ENCODE peak calls at places on chromosomes 1 and 21, in four cellular contexts. K is testis, S is heart left ventricle, B is suprapubic skin. E is an unnamed sample.

GRCh38 chr21:26169061-26169610 is 1.4 kb downstream of the APP start:
- DNase-seq in K (peak; percentile 80), S (peak; percentile 46), B (peak; percentile 62), E (peak; percentile 51)

GRCh38 chr1:179794669-179795068 is 51.6 kb downstream of the FAM163A start:
- DNase-seq in K (peak; percentile 30), S (no peak), B (no peak), E (no peak)

GRCh38 chr1:228366062-228366850 is 40.4 kb downstream of the TRIM11 start:
- DNase-seq in K (no peak), S (no peak), B (no peak), E (no peak)

GRCh38 chr1:23370744-23371710 is 1.4 kb upstream of the ZNF436 start:
- DNase-seq in K (peak; percentile 35), S (peak; percentile 47), B (no peak), E (no peak)

GRCh38 chr1:224447251-224447650 is 12.7 kb upstream of the WDR26 start:
- DNase-seq in K (no peak), S (no peak), B (peak; percentile 78), E (no peak)

GRCh38 chr21:41360072-41360821 is 1.6 kb upstream of the MX2 start:
- DNase-seq in K (no peak), S (peak; percentile 47), B (peak; percentile 87), E (peak; percentile 79)

GRCh38 chr1:51898090-51898734 is 19.7 kb upstream of the NRDC start:
- DNase-seq in K (no peak), S (no peak), B (no peak), E (no peak)

GRCh38 chr21:14737922-14738321 is 191.8 kb upstream of the SAMSN1 start:
- DNase-seq in K (peak; percentile 42), S (no peak), B (no peak), E (peak; percentile 31)

GRCh38 chr1:185110145-185110544 is 46.6 kb downstream of the TRMT1L start:
- DNase-seq in K (no peak), S (no peak), B (no peak), E (no peak)

GRCh38 chr1:200771625-200772555 is 33.2 kb downstream of the CAMSAP2 start:
- DNase-seq in K (no peak), S (no peak), B (no peak), E (no peak)

GRCh38 chr1:192939440-192939839 is 119.7 kb downstream of the UCHL5 start:
- DNase-seq in K (no peak), S (no peak), B (no peak), E (no peak)

GRCh38 chr1:97806336-97806735 is 114.5 kb downstream of the DPYD start:
- DNase-seq in K (no peak), S (no peak), B (no peak), E (no peak)

GRCh38 chr1:218837051-218837450 is 336.6 kb upstream of the LYPLAL1 start:
- DNase-seq in K (no peak), S (no peak), B (no peak), E (no peak)

GRCh38 chr1:205396972-205397616 is 24.8 kb downstream of the LEMD1 start:
- DNase-seq in K (peak; percentile 60), S (no peak), B (no peak), E (no peak)

GRCh38 chr1:48906729-48907128 is 130.0 kb upstream of the BEND5 start:
- DNase-seq in K (no peak), S (no peak), B (no peak), E (no peak)

GRCh38 chr1:29639741-29640427 is 403.6 kb downstream of the PTPRU start:
- DNase-seq in K (no peak), S (no peak), B (no peak), E (no peak)

GRCh38 chr21:32844653-32845443 is 73.3 kb upstream of the PAXBP1 start:
- DNase-seq in K (peak; percentile 18), S (no peak), B (no peak), E (no peak)

GRCh38 chr1:181396811-181397210 is 86.5 kb upstream of the CACNA1E start:
- DNase-seq in K (no peak), S (no peak), B (no peak), E (no peak)

GRCh38 chr1:93433407-93433961 is 14.4 kb upstream of the FNBP1L start:
- DNase-seq in K (no peak), S (peak; percentile 46), B (no peak), E (peak; percentile 41)

GRCh38 chr1:186782791-186783190 is 46.0 kb upstream of the PLA2G4A start:
- DNase-seq in K (no peak), S (no peak), B (no peak), E (no peak)

GRCh38 chr1:245129321-245129720 is 25.5 kb upstream of the KIF26B start:
- DNase-seq in K (no peak), S (no peak), B (peak; percentile 5), E (no peak)

GRCh38 chr1:98468111-98468717 is 193.3 kb upstream of the SNX7 start:
- DNase-seq in K (no peak), S (no peak), B (no peak), E (no peak)

GRCh38 chr1:209590405-209590804 is 6.9 kb downstream of the CAMK1G start:
- DNase-seq in K (peak; percentile 57), S (peak; percentile 49), B (no peak), E (no peak)

GRCh38 chr1:94384485-94385353 is 33.5 kb upstream of the ABCD3 start:
- DNase-seq in K (no peak), S (no peak), B (no peak), E (peak; percentile 51)

GRCh38 chr1:198156111-198156744 is 570 bp upstream of the NEK7 start:
- DNase-seq in K (peak; percentile 86), S (peak; percentile 36), B (peak; percentile 68), E (peak; percentile 69)

GRCh38 chr1:92536593-92537332 is 50.0 kb upstream of the GFI1 start:
- DNase-seq in K (no peak), S (no peak), B (no peak), E (no peak)

GRCh38 chr1:42420911-42421585 is 34.8 kb downstream of the ZMYND12 start:
- DNase-seq in K (peak; percentile 59), S (peak; percentile 64), B (no peak), E (no peak)

GRCh38 chr1:206513312-206514111 is 6.2 kb downstream of the RASSF5 start:
- DNase-seq in K (peak; percentile 72), S (peak; percentile 83), B (peak; percentile 82), E (no peak)

GRCh38 chr1:18302788-18303413 is 177.8 kb upstream of the KLHDC7A start:
- DNase-seq in K (peak; percentile 19), S (no peak), B (no peak), E (no peak)

DNA sequence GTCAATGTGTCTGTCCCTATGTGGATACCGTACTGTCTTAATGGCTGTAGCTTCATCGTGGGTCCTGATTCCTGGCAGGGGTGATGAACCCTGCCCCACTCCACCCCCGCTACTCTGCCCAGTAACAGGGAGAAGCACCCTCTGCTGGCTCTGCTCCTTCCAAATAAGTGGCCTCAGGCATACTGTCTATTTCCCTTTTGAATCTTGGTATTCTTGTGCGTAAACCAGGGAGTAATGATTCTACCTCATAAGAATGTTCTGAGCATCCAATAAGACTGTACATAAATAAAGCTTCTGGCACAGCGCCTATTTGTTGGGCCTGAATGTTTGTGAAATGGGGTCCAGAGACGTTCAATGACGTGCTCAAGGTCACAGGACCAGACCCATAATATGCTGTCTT is 35.2 kb upstream of the CTPS1 start:
- DNase-seq in K (no peak), S (no peak), B (peak; percentile 54), E (no peak)
- TF ChIP-seq POLR2A in K (no peak), S (no peak), B (no peak), E (no peak)

GRCh38 chr21:36424592-36424991 is 39.4 kb downstream of the CHAF1B start:
- DNase-seq in K (no peak), S (no peak), B (no peak), E (no peak)
- TF ChIP-seq POLR2A in K (no peak), S (no peak), B (no peak), E (no peak)

GRCh38 chr1:155184835-155185782 is 11.5 kb downstream of the TRIM46 start:
- DNase-seq in K (no peak), S (peak; percentile 74), B (peak; percentile 66), E (peak; percentile 93)
- TF ChIP-seq POLR2A in K (no peak), S (no peak), B (no peak), E (no peak)

GRCh38 chr1:30735124-30735523 is 11.7 kb upstream of the MATN1 start:
- DNase-seq in K (peak; percentile 29), S (peak; percentile 75), B (no peak), E (no peak)
- TF ChIP-seq POLR2A in K (no peak), S (no peak), B (no peak), E (no peak)

GRCh38 chr1:203280061-203280460 is 25.3 kb upstream of the BTG2 start:
- DNase-seq in K (no peak), S (no peak), B (no peak), E (no peak)

GRCh38 chr1:203278087-203278884 is 27.0 kb upstream of the BTG2 start:
- DNase-seq in K (peak; percentile 95), S (peak; percentile 98), B (peak; percentile 94), E (peak; percentile 81)

GRCh38 chr1:203281033-203281432 is 24.3 kb upstream of the BTG2 start:
- DNase-seq in K (no peak), S (no peak), B (no peak), E (no peak)

GRCh38 chr1:203276916-203277535 is 28.3 kb upstream of the BTG2 start:
- DNase-seq in K (peak; percentile 58), S (peak; percentile 60), B (no peak), E (no peak)

DNA sequence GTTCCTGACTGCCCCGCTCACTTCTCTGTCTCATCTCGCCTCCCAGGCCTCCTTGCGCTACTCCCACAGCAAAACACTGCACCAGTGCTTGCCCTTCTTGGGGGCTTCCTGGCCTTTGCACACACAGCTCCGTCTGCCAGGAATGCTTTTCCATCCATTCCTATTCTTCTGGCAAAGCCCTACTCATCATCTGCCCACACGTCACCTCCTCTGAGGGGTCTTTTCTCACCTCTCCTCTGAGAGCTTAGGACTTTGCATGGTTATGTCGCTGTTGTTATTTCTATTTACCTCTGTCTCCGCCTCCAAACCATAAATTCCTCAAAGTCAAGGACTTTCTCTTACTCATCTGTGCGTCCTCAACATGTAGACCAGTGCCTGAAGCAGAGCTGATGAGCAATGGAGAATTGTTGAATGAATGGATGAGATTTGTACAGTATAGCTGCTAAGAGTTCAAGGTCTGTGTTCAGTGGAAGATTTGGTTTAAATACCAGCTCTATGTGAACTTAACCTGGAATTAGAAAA is 26.4 kb upstream of the BTG2 start:
- DNase-seq in K (no peak), S (no peak), B (no peak), E (no peak)
- TF ChIP-seq POLR2A in K (no peak), S (no peak), B (no peak), E (no peak)

DNA sequence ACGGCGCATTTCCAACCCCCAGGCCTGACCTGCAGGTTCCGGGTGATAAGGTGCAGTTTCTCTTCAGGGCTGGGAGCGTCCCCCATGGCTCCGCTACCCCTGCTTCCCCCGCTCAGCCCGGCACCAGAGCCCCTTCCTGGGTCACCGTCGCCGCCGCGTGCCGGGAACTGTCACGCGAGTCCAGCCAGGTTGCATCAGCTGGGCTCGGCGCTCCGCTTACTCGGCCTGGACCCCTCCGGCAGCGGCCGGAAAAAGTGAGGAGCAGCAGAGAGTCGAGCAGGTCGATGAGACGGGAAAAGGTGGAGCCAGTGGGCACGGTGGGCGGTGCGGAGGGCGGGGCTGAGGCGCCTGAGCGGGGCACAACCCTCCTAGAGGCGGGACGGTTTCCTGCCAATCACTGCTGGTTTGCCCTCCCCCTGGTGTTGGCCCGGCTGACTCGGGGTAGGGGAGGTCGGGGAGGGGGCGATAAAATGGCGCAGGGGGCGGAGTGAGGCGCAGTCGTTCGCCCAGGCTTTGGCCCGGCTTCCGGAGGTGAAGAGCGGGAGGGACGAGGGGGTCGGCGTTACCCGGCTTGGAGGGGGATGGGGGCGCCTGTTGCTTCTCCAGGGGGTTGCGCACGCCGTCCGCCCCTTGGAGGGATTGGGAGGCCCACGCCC is at the start of the genes S100PBP and YARS1:
- DNase-seq in K (peak; percentile 99), S (peak; percentile 99), B (peak; percentile 100), E (peak; percentile 100)
- TF ChIP-seq POLR2A in K (no peak), S (no peak), B (peak; percentile 68), E (peak; percentile 30)